ENCODE peak calls at places on chromosomes 4 and X, in four cellular contexts. K, N, J and B are unnamed samples.
A peak's percentile ranks its signal among the peaks of the same experiment; 100 is the strongest.

GRCh38 chr4:48778431-48779094 is 1.5 kb downstream of the FRYL start:
- DNase-seq in K (no peak), J (peak; percentile 53), N (no peak), B (no peak)

GRCh38 chr4:82462415-82462831 is 32.0 kb downstream of the ENOPH1 start:
- DNase-seq in J (peak; percentile 95), N (peak; percentile 21), K (peak; percentile 84), B (peak; percentile 82)

GRCh38 chrX:33211356-33212254 is at the start of gene DMD:
- DNase-seq in J (peak; percentile 8), K (peak; percentile 17), N (peak; percentile 18), B (no peak)

GRCh38 chrX:12013220-12013619 is 125.1 kb upstream of the FRMPD4 start:
- DNase-seq in N (peak; percentile 63), K (no peak), J (peak; percentile 59), B (no peak)

GRCh38 chr4:64399313-64400109 is 9.7 kb downstream of the TECRL start:
- DNase-seq in J (no peak), N (no peak), K (no peak), B (no peak)

GRCh38 chrX:40943093-40943641 is 142.1 kb upstream of the USP9X start:
- DNase-seq in K (no peak), J (no peak), N (no peak), B (no peak)

GRCh38 chrX:33183366-33183765 is 28.0 kb downstream of the DMD start:
- DNase-seq in K (peak; percentile 17), J (peak; percentile 6), N (no peak), B (no peak)

GRCh38 chr4:155047755-155048154 is 160.7 kb upstream of the NPY2R start:
- DNase-seq in K (no peak), J (peak; percentile 21), N (no peak), B (no peak)

GRCh38 chrX:11890843-11891514 is 132.9 kb downstream of the MSL3 start:
- DNase-seq in N (no peak), J (peak; percentile 17), K (peak; percentile 30), B (no peak)

GRCh38 chr4:14023036-14023435 is 395.5 kb upstream of the BOD1L1 start:
- DNase-seq in N (no peak), J (peak; percentile 56), K (no peak), B (no peak)

GRCh38 chrX:31604629-31605221 is 532.9 kb upstream of the FTHL17 start:
- DNase-seq in K (no peak), J (no peak), N (no peak), B (no peak)

GRCh38 chr4:159298502-159298901 is 195.6 kb downstream of the RAPGEF2 start:
- DNase-seq in J (peak; percentile 45), K (no peak), N (no peak), B (no peak)

DNA sequence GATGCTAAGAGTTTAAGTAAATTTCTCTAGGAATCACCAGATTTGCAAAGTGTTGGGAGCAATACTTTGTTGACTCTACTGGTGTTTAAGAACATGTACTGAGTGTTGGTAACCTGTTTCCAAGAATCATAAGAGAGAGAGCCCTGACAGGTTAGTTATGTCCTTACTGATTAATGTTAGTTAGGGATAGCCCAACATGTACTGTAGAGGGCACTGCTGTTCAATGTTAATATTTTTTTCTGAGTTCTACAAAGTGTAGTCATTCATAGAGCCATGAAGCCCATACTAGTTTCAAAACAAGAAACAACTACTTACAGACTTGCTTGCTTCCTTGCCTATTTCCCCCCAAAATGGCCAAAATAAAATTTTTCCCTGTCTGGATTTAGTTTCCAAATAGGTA is 11.9 kb downstream of the TMPRSS11D start:
- DNase-seq in N (peak; percentile 7), J (peak; percentile 69), K (no peak), B (peak; percentile 39)
- TF ChIP-seq CTCF in N (peak; percentile 49), J (peak; percentile 54), K (peak; percentile 16), B (peak; percentile 30)

GRCh38 chrX:21375795-21376069 is 1.5 kb downstream of the CNKSR2 start:
- DNase-seq in J (no peak), K (no peak), N (no peak), B (no peak)

GRCh38 chrX:21373001-21373400 is 1.2 kb upstream of the CNKSR2 start:
- DNase-seq in J (no peak), K (no peak), N (no peak), B (no peak)

GRCh38 chrX:21374994-21375794 is 976 bp downstream of the CNKSR2 start:
- DNase-seq in K (no peak), N (no peak), J (no peak), B (no peak)

GRCh38 chrX:21373637-21374162 is 518 bp upstream of the CNKSR2 start:
- DNase-seq in N (no peak), J (peak; percentile 24), K (peak; percentile 40), B (no peak)

GRCh38 chrX:21374163-21374993 is at the start of gene CNKSR2:
- DNase-seq in K (peak; percentile 19), J (peak; percentile 25), N (no peak), B (no peak)
- H3K4me3 ChIP-seq in K (peak within 1 kb of the TSS; percentile 66), J (peak within 1 kb of the TSS; percentile 34), N (peak within 1 kb of the TSS; percentile 47), B (peak within 1 kb of the TSS; percentile 33)

DNA sequence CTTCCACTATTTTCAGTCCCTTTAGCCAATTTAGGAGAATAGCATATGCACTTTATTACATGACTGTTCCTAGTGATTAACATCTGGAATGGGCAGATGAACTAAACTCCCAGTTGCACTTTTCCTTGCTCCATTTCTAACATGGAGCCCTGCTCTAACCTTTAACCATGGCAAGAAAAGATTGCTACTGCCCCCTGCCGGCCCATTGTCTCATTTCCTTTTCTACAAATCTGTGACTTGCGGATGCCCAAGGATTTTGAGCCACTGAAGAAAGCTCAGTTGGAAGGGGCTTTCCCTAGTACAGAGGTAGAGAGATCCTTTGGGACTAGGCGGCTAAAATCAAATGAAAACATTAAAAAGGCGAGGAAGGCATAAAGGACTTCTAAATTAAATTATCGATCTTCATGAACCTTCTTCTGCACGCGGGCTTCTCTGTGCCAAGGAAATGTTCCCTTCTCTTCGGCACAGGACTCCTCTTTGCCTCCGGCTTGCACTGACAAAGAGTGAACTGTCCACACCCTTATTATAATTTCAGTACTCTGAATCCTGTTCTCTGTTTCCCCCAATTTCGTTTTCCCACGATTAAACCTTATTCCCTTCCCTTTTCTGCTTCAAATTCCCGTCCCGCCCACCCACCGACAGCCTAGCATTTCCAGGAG is 578 bp upstream of the GLRA2 start:
- DNase-seq in K (peak; percentile 18), J (peak; percentile 81), N (no peak), B (peak; percentile 9)
- TF ChIP-seq CTCF in K (peak; percentile 37), J (peak; percentile 29), N (peak; percentile 43), B (peak; percentile 47)

DNA sequence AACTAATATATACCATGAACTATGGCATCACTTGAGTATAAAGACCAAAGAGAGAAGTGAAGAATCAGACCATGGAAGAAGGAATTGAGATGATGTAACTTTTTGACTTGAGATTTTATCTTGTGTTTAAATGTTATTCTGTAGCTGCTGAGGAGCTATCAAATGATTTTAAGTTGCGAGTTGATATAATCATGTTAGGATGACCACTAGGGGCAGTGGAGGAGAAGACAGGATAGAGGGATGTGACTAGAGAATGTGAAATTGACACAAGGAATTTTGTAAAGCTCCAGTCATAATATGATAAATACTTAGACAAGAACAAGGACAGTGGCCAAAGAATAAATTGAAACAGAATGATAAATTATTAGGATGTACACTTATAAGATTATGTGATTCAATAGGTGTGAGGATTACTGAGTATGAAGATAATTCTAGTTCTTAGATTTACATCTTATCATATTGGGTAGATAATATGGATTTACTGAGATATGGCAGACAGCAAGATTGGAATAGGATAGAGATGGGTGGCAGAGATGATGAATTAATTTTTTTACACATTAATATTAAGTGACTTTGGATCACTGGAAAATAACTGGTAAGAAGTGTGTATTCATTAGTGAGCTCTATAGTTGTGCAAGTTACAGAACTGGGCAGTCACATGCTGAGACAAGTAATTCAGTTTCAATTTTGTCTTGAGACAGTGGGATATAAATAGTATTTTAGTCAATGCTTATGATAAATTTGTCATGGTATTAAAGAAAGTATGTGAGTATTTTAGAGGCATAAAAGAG is 816.0 kb upstream of the PCDH10 start:
- DNase-seq in J (peak; percentile 19), K (no peak), N (no peak), B (no peak)
- H3K4me3 ChIP-seq in J (no peak overlapping the region), K (no peak overlapping the region), N (no peak overlapping the region), B (no peak overlapping the region)

GRCh38 chrX:138037548-138037947 is 471.6 kb downstream of the ZIC3 start:
- DNase-seq in K (no peak), N (no peak), J (no peak), B (no peak)

GRCh38 chrX:138031715-138032114 is 465.8 kb downstream of the ZIC3 start:
- DNase-seq in N (no peak), K (no peak), J (no peak), B (no peak)

DNA sequence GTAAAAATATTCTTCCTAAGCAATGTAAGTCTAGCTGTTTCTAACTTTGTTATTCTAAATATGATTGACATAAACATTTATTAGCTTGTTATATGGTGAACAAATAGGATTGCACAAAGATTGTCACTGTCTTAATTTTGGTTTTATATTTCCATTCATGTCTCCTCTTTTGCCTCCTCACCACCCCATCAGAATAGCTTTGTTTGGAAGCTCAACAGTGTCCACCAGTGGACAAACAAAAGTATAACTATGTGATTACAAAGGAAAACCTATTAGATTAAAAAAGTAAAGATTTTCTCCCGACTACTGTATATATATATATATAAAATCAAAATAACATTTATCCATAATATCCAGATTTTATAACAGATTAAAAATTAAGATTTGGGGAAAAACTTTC is 468.2 kb downstream of the ZIC3 start:
- DNase-seq in N (no peak), K (no peak), J (no peak), B (no peak)
- TF ChIP-seq CTCF in N (no peak), K (peak; percentile 26), J (no peak), B (no peak)

DNA sequence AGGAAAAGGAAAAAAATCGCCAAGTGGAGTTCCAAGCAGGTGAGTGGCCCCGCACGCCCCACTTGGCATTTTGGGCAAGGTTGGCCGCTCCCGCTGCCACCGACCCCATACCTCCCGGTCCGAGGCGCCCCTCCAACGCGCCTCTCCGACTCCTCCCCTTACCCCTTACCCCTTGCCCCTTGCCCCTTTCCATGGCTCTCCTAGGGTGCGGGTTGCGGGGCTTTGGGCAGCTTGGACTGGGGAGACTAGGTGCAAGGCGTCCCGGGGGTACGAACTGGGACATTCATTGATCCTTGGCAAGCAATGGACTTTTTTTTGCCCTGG is 698 bp downstream of the SLC16A2 start:
- DNase-seq in N (no peak), K (no peak), J (no peak), B (no peak)
- H3K4me3 ChIP-seq in N (peak overlapping the region; percentile 44), K (peak overlapping the region; percentile 71), J (peak overlapping the region; percentile 60), B (peak overlapping the region; percentile 49)